ENCODE peak calls at places on chromosome 9, in eight cellular contexts. One of them, this sample, is unnamed. For H3K4me1, the result is how much of the 10 kb centered on the place peaks cover.

GRCh38 chr9:100933656-100934055 is 94.9 kb upstream of the PLPPR1 start:
- DNase-seq in Panc1: no peak
- DNase-seq in fibroblast of lung: no peak
- DNase-seq in mammary epithelial cell: peak
- DNase-seq in kidney: no peak
- DNase-seq in cardiac muscle cell: peak
- DNase-seq in tibial nerve: no peak
- DNase-seq in psoas muscle: no peak
- DNase-seq in this sample: no peak

GRCh38 chr9:88831783-88832407 is 159.4 kb upstream of the S1PR3 start:
- DNase-seq in mammary epithelial cell: no peak
- DNase-seq in kidney: no peak
- DNase-seq in tibial nerve: no peak
- DNase-seq in fibroblast of lung: no peak
- DNase-seq in Panc1: no peak
- DNase-seq in psoas muscle: no peak
- DNase-seq in cardiac muscle cell: no peak
- DNase-seq in this sample: no peak

GRCh38 chr9:113621309-113621791 is 157.8 kb downstream of the RGS3 start:
- DNase-seq in tibial nerve: peak
- DNase-seq in fibroblast of lung: peak
- DNase-seq in mammary epithelial cell: no peak
- DNase-seq in cardiac muscle cell: peak
- DNase-seq in Panc1: no peak
- DNase-seq in kidney: peak
- DNase-seq in psoas muscle: peak
- DNase-seq in this sample: no peak

GRCh38 chr9:89745601-89746376 is 141.0 kb downstream of the GADD45G start:
- DNase-seq in mammary epithelial cell: no peak
- DNase-seq in fibroblast of lung: no peak
- DNase-seq in psoas muscle: no peak
- DNase-seq in Panc1: no peak
- DNase-seq in cardiac muscle cell: no peak
- DNase-seq in tibial nerve: no peak
- DNase-seq in kidney: peak
- DNase-seq in this sample: no peak

GRCh38 chr9:7008411-7008810 is 250.6 kb downstream of the KDM4C start:
- DNase-seq in Panc1: no peak
- DNase-seq in kidney: no peak
- DNase-seq in cardiac muscle cell: no peak
- DNase-seq in tibial nerve: peak
- DNase-seq in psoas muscle: no peak
- DNase-seq in mammary epithelial cell: no peak
- DNase-seq in fibroblast of lung: no peak
- DNase-seq in this sample: no peak

GRCh38 chr9:5708414-5708813 is 79.5 kb downstream of the RIC1 start:
- DNase-seq in tibial nerve: no peak
- DNase-seq in cardiac muscle cell: no peak
- DNase-seq in fibroblast of lung: no peak
- DNase-seq in psoas muscle: no peak
- DNase-seq in mammary epithelial cell: no peak
- DNase-seq in Panc1: no peak
- DNase-seq in kidney: no peak
- DNase-seq in this sample: no peak

GRCh38 chr9:134858051-134858841 is 22.4 kb upstream of the FCN2 start:
- DNase-seq in tibial nerve: no peak
- DNase-seq in Panc1: no peak
- DNase-seq in cardiac muscle cell: peak
- DNase-seq in kidney: peak
- DNase-seq in psoas muscle: no peak
- DNase-seq in fibroblast of lung: peak
- DNase-seq in mammary epithelial cell: peak
- DNase-seq in this sample: peak

GRCh38 chr9:137619240-137620090 is 660 bp downstream of the EHMT1 start:
- DNase-seq in cardiac muscle cell: peak
- DNase-seq in psoas muscle: peak
- DNase-seq in kidney: peak
- DNase-seq in mammary epithelial cell: peak
- DNase-seq in Panc1: no peak
- DNase-seq in fibroblast of lung: peak
- DNase-seq in tibial nerve: no peak
- DNase-seq in this sample: no peak

GRCh38 chr9:93955356-93956182 is 414 bp upstream of the BARX1 start:
- DNase-seq in Panc1: peak
- DNase-seq in tibial nerve: no peak
- DNase-seq in mammary epithelial cell: no peak
- DNase-seq in kidney: no peak
- DNase-seq in cardiac muscle cell: no peak
- DNase-seq in psoas muscle: no peak
- DNase-seq in fibroblast of lung: no peak
- DNase-seq in this sample: no peak
- H3K4me1 ChIP-seq in Panc1: under half
- H3K4me1 ChIP-seq in tibial nerve: under half
- H3K4me1 ChIP-seq in mammary epithelial cell: under half
- H3K4me1 ChIP-seq in kidney: under half
- H3K4me1 ChIP-seq in cardiac muscle cell: under half
- H3K4me1 ChIP-seq in psoas muscle: under half
- H3K4me1 ChIP-seq in fibroblast of lung: under half
- H3K4me1 ChIP-seq in this sample: half or more

DNA sequence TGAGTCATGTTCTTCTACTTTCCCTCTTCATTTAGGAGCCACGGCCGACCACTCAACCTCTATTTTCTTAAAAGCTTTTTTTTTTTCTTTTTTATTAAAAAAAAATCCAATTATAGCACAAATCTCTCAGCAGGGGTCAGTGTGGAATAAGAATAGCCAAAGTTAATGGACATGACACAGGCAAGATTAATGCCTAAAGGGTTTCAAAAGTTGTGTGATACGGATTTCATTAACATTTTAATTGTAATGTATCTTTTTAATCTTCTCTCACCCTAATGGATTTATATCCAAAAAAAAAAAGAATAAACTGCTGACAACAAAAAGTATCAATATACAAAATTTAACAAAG is 5.4 kb downstream of the NACC2 start:
- DNase-seq in cardiac muscle cell: peak
- DNase-seq in tibial nerve: no peak
- DNase-seq in kidney: no peak
- DNase-seq in mammary epithelial cell: no peak
- DNase-seq in psoas muscle: no peak
- DNase-seq in Panc1: no peak
- DNase-seq in fibroblast of lung: peak
- DNase-seq in this sample: no peak
- TF ChIP-seq CTCF in cardiac muscle cell: peak
- TF ChIP-seq CTCF in tibial nerve: no peak
- TF ChIP-seq CTCF in kidney: peak
- TF ChIP-seq CTCF in mammary epithelial cell: peak
- TF ChIP-seq CTCF in psoas muscle: peak
- TF ChIP-seq CTCF in Panc1: no peak
- TF ChIP-seq CTCF in fibroblast of lung: peak
- TF ChIP-seq CTCF in this sample: peak

DNA sequence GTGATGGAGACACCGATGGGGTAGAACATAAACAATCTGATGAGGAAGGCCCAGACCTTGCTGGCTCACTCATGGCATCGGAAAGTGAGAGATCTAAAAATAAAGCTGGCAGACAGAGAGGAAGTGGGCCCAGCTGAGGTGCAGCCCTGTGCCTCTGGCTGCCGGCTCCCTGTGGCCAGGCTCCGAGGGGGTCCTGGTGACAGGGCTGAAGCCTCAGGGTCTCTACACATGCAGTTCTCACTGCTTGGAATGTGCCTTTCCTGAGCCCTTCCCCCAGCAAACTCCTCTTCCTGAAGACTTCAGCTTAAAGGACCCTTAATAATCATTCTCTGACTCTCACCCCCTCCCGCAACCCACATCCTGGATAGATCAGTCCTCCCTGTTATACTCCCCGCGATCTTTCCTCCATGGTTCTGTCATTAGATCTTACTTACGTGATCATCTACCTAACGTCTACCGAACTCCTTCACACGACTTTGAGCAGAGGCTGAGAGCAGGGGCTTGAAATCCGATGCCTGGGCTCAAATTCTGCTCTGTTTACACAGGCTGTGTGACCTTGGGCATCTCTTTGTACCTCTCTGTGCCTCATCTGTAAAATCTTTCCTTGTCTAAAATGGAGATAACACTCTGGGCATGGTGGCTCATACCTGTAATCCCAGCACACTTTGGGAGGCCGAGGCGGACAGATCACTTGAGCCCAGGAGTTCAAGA is 33.1 kb upstream of the CRB2 start:
- DNase-seq in tibial nerve: no peak
- DNase-seq in fibroblast of lung: no peak
- DNase-seq in psoas muscle: no peak
- DNase-seq in kidney: no peak
- DNase-seq in Panc1: no peak
- DNase-seq in cardiac muscle cell: no peak
- DNase-seq in mammary epithelial cell: no peak
- DNase-seq in this sample: no peak
- H3K4me1 ChIP-seq in tibial nerve: under half
- H3K4me1 ChIP-seq in fibroblast of lung: under half
- H3K4me1 ChIP-seq in psoas muscle: under half
- H3K4me1 ChIP-seq in kidney: under half
- H3K4me1 ChIP-seq in Panc1: under half
- H3K4me1 ChIP-seq in cardiac muscle cell: under half
- H3K4me1 ChIP-seq in mammary epithelial cell: under half
- H3K4me1 ChIP-seq in this sample: under half

DNA sequence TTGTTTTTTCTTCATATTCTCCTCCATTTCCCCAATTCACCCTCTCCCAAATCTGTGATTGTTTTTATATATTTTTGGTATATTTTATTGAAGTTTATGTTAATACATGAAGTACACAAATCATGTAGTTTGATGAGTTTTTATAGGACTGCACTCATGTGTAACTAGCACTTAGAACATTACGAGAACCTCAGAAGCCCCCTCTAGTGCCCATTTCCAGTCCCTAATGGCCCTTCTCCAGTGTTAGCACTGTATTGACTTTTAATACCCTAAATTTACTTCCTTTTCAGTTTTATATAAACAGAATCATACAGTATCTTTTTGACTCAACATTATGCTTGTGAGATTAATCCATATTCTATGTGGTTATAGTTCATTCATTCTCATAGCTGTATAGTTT is 18.5 kb upstream of the FKTN start:
- DNase-seq in fibroblast of lung: peak
- DNase-seq in mammary epithelial cell: no peak
- DNase-seq in psoas muscle: no peak
- DNase-seq in cardiac muscle cell: no peak
- DNase-seq in tibial nerve: no peak
- DNase-seq in kidney: no peak
- DNase-seq in Panc1: no peak
- DNase-seq in this sample: no peak
- TF ChIP-seq CTCF in fibroblast of lung: peak
- TF ChIP-seq CTCF in mammary epithelial cell: no peak
- TF ChIP-seq CTCF in psoas muscle: no peak
- TF ChIP-seq CTCF in cardiac muscle cell: peak
- TF ChIP-seq CTCF in tibial nerve: no peak
- TF ChIP-seq CTCF in kidney: no peak
- TF ChIP-seq CTCF in Panc1: no peak
- TF ChIP-seq CTCF in this sample: no peak